ENCODE peak calls at places on chromosomes 16 and 17, in four cellular contexts. S is ACHN, Z is amniotic epithelial cell, U is right atrium auricular region. X is an unnamed sample.

GRCh38 chr16:72371307-72372081 is 199.5 kb upstream of the PMFBP1 start:
- DNase-seq in U (no peak), Z (peak), S (peak), X (no peak)

GRCh38 chr17:78069695-78070094 is 58.9 kb downstream of the TMC6 start:
- DNase-seq in Z (no peak), S (no peak), U (no peak), X (no peak)

GRCh38 chr17:71846561-71846960 is 274.3 kb upstream of the SOX9 start:
- DNase-seq in U (no peak), Z (no peak), S (no peak), X (no peak)

GRCh38 chr16:14087590-14088154 is 16.6 kb downstream of the MRTFB start:
- DNase-seq in S (no peak), Z (no peak), U (no peak), X (no peak)

GRCh38 chr16:68229431-68230175 is 6.3 kb downstream of the ESRP2 start:
- DNase-seq in Z (peak), S (peak), U (no peak), X (no peak)

GRCh38 chr16:23254338-23254737 is 47.8 kb upstream of the SCNN1B start:
- DNase-seq in Z (no peak), U (no peak), S (peak), X (no peak)

GRCh38 chr16:60905806-60906205 is 1130.4 kb downstream of the CDH8 start:
- DNase-seq in Z (no peak), U (no peak), S (no peak), X (no peak)

GRCh38 chr17:1495265-1495664 is 2.8 kb upstream of the MYO1C start:
- DNase-seq in S (peak), Z (peak), U (no peak), X (no peak)

GRCh38 chr17:66625321-66625767 is 209.6 kb upstream of the CACNG5 start:
- DNase-seq in Z (peak), S (peak), U (no peak), X (no peak)

GRCh38 chr16:2874584-2875362 is 8.2 kb upstream of the FLYWCH2 start:
- DNase-seq in Z (peak), U (peak), S (peak), X (peak)

GRCh38 chr17:81803728-81804558 is at the start of gene GCGR:
- DNase-seq in Z (no peak), S (no peak), U (no peak), X (no peak)

GRCh38 chr17:1779571-1780074 is 17.8 kb downstream of the SERPINF1 start:
- DNase-seq in Z (peak), S (peak), U (peak), X (no peak)

GRCh38 chr17:82059272-82060000 is 6.2 kb downstream of the DUS1L start:
- DNase-seq in U (no peak), Z (no peak), S (no peak), X (no peak)

GRCh38 chr17:79562117-79562805 is 48.6 kb downstream of the RBFOX3 start:
- DNase-seq in U (no peak), Z (no peak), S (no peak), X (no peak)

GRCh38 chr17:39213852-39214251 is 11.9 kb downstream of the STAC2 start:
- DNase-seq in U (no peak), S (peak), Z (peak), X (no peak)

GRCh38 chr17:45073414-45074070 is 12.4 kb downstream of the NMT1 start:
- DNase-seq in S (no peak), U (peak), Z (peak), X (no peak)

GRCh38 chr17:76567634-76568432 is 17.8 kb downstream of the ST6GALNAC2 start:
- DNase-seq in U (no peak), Z (no peak), S (no peak), X (no peak)

GRCh38 chr16:84080813-84081212 is 35.9 kb downstream of the MBTPS1 start:
- DNase-seq in Z (peak), S (no peak), U (no peak), X (no peak)

GRCh38 chr17:33687831-33688230 is 394.7 kb upstream of the ASIC2 start:
- DNase-seq in Z (no peak), U (no peak), S (no peak), X (no peak)

GRCh38 chr16:84834403-84834772 is 14.6 kb downstream of the CRISPLD2 start:
- DNase-seq in Z (peak), U (no peak), S (no peak), X (no peak)

GRCh38 chr16:62891-63290 is 9.3 kb downstream of the SNRNP25 start:
- DNase-seq in S (no peak), U (no peak), Z (no peak), X (no peak)

GRCh38 chr16:52997922-52998321 is 54.8 kb downstream of the CHD9NB start:
- DNase-seq in S (no peak), U (no peak), Z (no peak), X (no peak)

GRCh38 chr16:21104124-21104860 is 46.4 kb downstream of the DNAH3 start:
- DNase-seq in U (peak), S (no peak), Z (peak), X (no peak)

GRCh38 chr17:37447641-37448040 is 41.0 kb downstream of the TADA2A start:
- DNase-seq in U (no peak), S (peak), Z (peak), X (no peak)

GRCh38 chr17:76820039-76820438 is 48.2 kb upstream of the MGAT5B start:
- DNase-seq in S (no peak), U (no peak), Z (no peak), X (no peak)